ENCODE peak calls at places on chromosomes 13 and 19, in six cellular contexts. One of them, this sample, is unnamed.

GRCh38 chr19:44745386-44745831 is 3.1 kb upstream of the BCL3 start:
- DNase-seq in psoas muscle: peak; percentile 85
- DNase-seq in transverse colon: peak; percentile 82
- DNase-seq in GM12891: no peak
- DNase-seq in neural progenitor cell: peak; percentile 22
- DNase-seq in GM20000: no peak
- DNase-seq in this sample: peak; percentile 80

GRCh38 chr19:51566489-51567100 is 4.5 kb upstream of the ZNF175 start:
- DNase-seq in GM12891: no peak
- DNase-seq in GM20000: no peak
- DNase-seq in psoas muscle: no peak
- DNase-seq in neural progenitor cell: no peak
- DNase-seq in transverse colon: no peak
- DNase-seq in this sample: no peak

GRCh38 chr13:41224113-41225110 is 30.0 kb upstream of the KBTBD7 start:
- DNase-seq in neural progenitor cell: no peak
- DNase-seq in psoas muscle: no peak
- DNase-seq in GM20000: no peak
- DNase-seq in transverse colon: no peak
- DNase-seq in GM12891: no peak
- DNase-seq in this sample: no peak

GRCh38 chr13:26964278-26965057 is 203.9 kb upstream of the GPR12 start:
- DNase-seq in neural progenitor cell: no peak
- DNase-seq in GM12891: no peak
- DNase-seq in transverse colon: no peak
- DNase-seq in psoas muscle: no peak
- DNase-seq in GM20000: no peak
- DNase-seq in this sample: no peak

GRCh38 chr19:55112246-55112780 is 5.1 kb downstream of the PPP1R12C start:
- DNase-seq in GM20000: no peak
- DNase-seq in GM12891: no peak
- DNase-seq in neural progenitor cell: no peak
- DNase-seq in transverse colon: no peak
- DNase-seq in psoas muscle: peak; percentile 52
- DNase-seq in this sample: no peak

GRCh38 chr13:80168089-80168850 is 172.7 kb downstream of the SPRY2 start:
- DNase-seq in psoas muscle: no peak
- DNase-seq in neural progenitor cell: no peak
- DNase-seq in GM20000: no peak
- DNase-seq in GM12891: no peak
- DNase-seq in transverse colon: no peak
- DNase-seq in this sample: no peak

GRCh38 chr13:43629691-43630480 is 156.9 kb downstream of the ENOX1 start:
- DNase-seq in GM20000: no peak
- DNase-seq in GM12891: no peak
- DNase-seq in psoas muscle: no peak
- DNase-seq in transverse colon: no peak
- DNase-seq in neural progenitor cell: peak; percentile 21
- DNase-seq in this sample: no peak

GRCh38 chr13:97385854-97386253 is 48.1 kb upstream of the RAP2A start:
- DNase-seq in GM20000: no peak
- DNase-seq in neural progenitor cell: no peak
- DNase-seq in psoas muscle: no peak
- DNase-seq in transverse colon: no peak
- DNase-seq in GM12891: no peak
- DNase-seq in this sample: no peak

GRCh38 chr19:46766569-46767317 is 20.5 kb upstream of the STRN4 start:
- DNase-seq in transverse colon: peak; percentile 51
- DNase-seq in GM20000: peak; percentile 69
- DNase-seq in psoas muscle: no peak
- DNase-seq in GM12891: no peak
- DNase-seq in neural progenitor cell: peak; percentile 69
- DNase-seq in this sample: peak; percentile 36

GRCh38 chr13:110108348-110109139 is 198.4 kb downstream of the COL4A1 start:
- DNase-seq in GM20000: no peak
- DNase-seq in psoas muscle: peak; percentile 86
- DNase-seq in GM12891: no peak
- DNase-seq in transverse colon: peak; percentile 59
- DNase-seq in neural progenitor cell: peak; percentile 75
- DNase-seq in this sample: peak; percentile 37

GRCh38 chr13:26529441-26529840 is 28.0 kb upstream of the WASF3 start:
- DNase-seq in transverse colon: peak; percentile 20
- DNase-seq in GM20000: peak; percentile 20
- DNase-seq in psoas muscle: no peak
- DNase-seq in GM12891: no peak
- DNase-seq in neural progenitor cell: peak; percentile 78
- DNase-seq in this sample: peak; percentile 9

GRCh38 chr19:29855771-29856510 is 44.1 kb downstream of the CCNE1 start:
- DNase-seq in transverse colon: no peak
- DNase-seq in neural progenitor cell: no peak
- DNase-seq in GM12891: no peak
- DNase-seq in GM20000: no peak
- DNase-seq in psoas muscle: peak; percentile 3
- DNase-seq in this sample: no peak

GRCh38 chr19:13339869-13340268 is 166.4 kb downstream of the CACNA1A start:
- DNase-seq in psoas muscle: no peak
- DNase-seq in GM12891: no peak
- DNase-seq in transverse colon: no peak
- DNase-seq in GM20000: no peak
- DNase-seq in neural progenitor cell: no peak
- DNase-seq in this sample: no peak

GRCh38 chr13:106468207-106468606 is 67.3 kb downstream of the EFNB2 start:
- DNase-seq in GM20000: no peak
- DNase-seq in neural progenitor cell: no peak
- DNase-seq in psoas muscle: no peak
- DNase-seq in transverse colon: no peak
- DNase-seq in GM12891: no peak
- DNase-seq in this sample: peak; percentile 43

GRCh38 chr13:51282322-51282721 is 57.2 kb upstream of the SERPINE3 start:
- DNase-seq in psoas muscle: no peak
- DNase-seq in GM20000: no peak
- DNase-seq in transverse colon: no peak
- DNase-seq in GM12891: no peak
- DNase-seq in neural progenitor cell: no peak
- DNase-seq in this sample: no peak

GRCh38 chr13:97189943-97190342 is 32.2 kb upstream of the MBNL2 start:
- DNase-seq in transverse colon: no peak
- DNase-seq in psoas muscle: no peak
- DNase-seq in GM12891: no peak
- DNase-seq in GM20000: no peak
- DNase-seq in neural progenitor cell: no peak
- DNase-seq in this sample: no peak

GRCh38 chr13:19072543-19072942 is 109.1 kb downstream of the TUBA3C start:
- DNase-seq in psoas muscle: no peak
- DNase-seq in transverse colon: no peak
- DNase-seq in GM12891: no peak
- DNase-seq in GM20000: no peak
- DNase-seq in neural progenitor cell: no peak
- DNase-seq in this sample: no peak

GRCh38 chr13:43572601-43573360 is 214.0 kb downstream of the ENOX1 start:
- DNase-seq in transverse colon: no peak
- DNase-seq in GM12891: no peak
- DNase-seq in neural progenitor cell: peak; percentile 29
- DNase-seq in GM20000: no peak
- DNase-seq in psoas muscle: no peak
- DNase-seq in this sample: no peak

GRCh38 chr19:58357798-58358145 is 4.5 kb upstream of the A1BG start:
- DNase-seq in psoas muscle: no peak
- DNase-seq in GM20000: no peak
- DNase-seq in GM12891: no peak
- DNase-seq in neural progenitor cell: no peak
- DNase-seq in transverse colon: no peak
- DNase-seq in this sample: no peak

GRCh38 chr19:1144741-1145140 is 29.3 kb downstream of the SBNO2 start:
- DNase-seq in transverse colon: no peak
- DNase-seq in psoas muscle: no peak
- DNase-seq in neural progenitor cell: no peak
- DNase-seq in GM12891: no peak
- DNase-seq in GM20000: no peak
- DNase-seq in this sample: no peak

GRCh38 chr19:38868551-38868950 is 9.5 kb downstream of the RINL start:
- DNase-seq in transverse colon: no peak
- DNase-seq in psoas muscle: no peak
- DNase-seq in neural progenitor cell: no peak
- DNase-seq in GM20000: no peak
- DNase-seq in GM12891: no peak
- DNase-seq in this sample: no peak

GRCh38 chr19:35117017-35117570 is 1.5 kb downstream of the FXYD3 start:
- DNase-seq in GM20000: no peak
- DNase-seq in transverse colon: no peak
- DNase-seq in psoas muscle: no peak
- DNase-seq in GM12891: no peak
- DNase-seq in neural progenitor cell: no peak
- DNase-seq in this sample: no peak

GRCh38 chr13:78045916-78046315 is 127.3 kb upstream of the EDNRB start:
- DNase-seq in GM12891: no peak
- DNase-seq in GM20000: no peak
- DNase-seq in transverse colon: no peak
- DNase-seq in psoas muscle: no peak
- DNase-seq in neural progenitor cell: no peak
- DNase-seq in this sample: no peak

GRCh38 chr13:27830010-27830409 is 37.7 kb downstream of the GSX1 start:
- DNase-seq in neural progenitor cell: peak; percentile 88
- DNase-seq in GM20000: peak; percentile 82
- DNase-seq in transverse colon: peak; percentile 71
- DNase-seq in psoas muscle: peak; percentile 58
- DNase-seq in GM12891: peak; percentile 72
- DNase-seq in this sample: peak; percentile 74

GRCh38 chr19:11848594-11849263 is at the start of gene ZNF439:
- DNase-seq in psoas muscle: peak; percentile 89
- DNase-seq in GM20000: peak; percentile 93
- DNase-seq in GM12891: peak; percentile 71
- DNase-seq in neural progenitor cell: peak; percentile 80
- DNase-seq in transverse colon: peak; percentile 95
- DNase-seq in this sample: peak; percentile 93

GRCh38 chr13:26041476-26041875 is 10.3 kb downstream of the SHISA2 start:
- DNase-seq in neural progenitor cell: no peak
- DNase-seq in transverse colon: no peak
- DNase-seq in psoas muscle: no peak
- DNase-seq in GM20000: no peak
- DNase-seq in GM12891: no peak
- DNase-seq in this sample: no peak

GRCh38 chr19:3324405-3324856 is 42.0 kb upstream of the NFIC start:
- DNase-seq in transverse colon: peak; percentile 78
- DNase-seq in GM20000: peak; percentile 77
- DNase-seq in GM12891: no peak
- DNase-seq in neural progenitor cell: peak; percentile 36
- DNase-seq in psoas muscle: peak; percentile 80
- DNase-seq in this sample: peak; percentile 55

GRCh38 chr19:33641956-33642498 is 20.3 kb downstream of the CHST8 start:
- DNase-seq in psoas muscle: no peak
- DNase-seq in GM20000: no peak
- DNase-seq in GM12891: no peak
- DNase-seq in neural progenitor cell: no peak
- DNase-seq in transverse colon: no peak
- DNase-seq in this sample: no peak

GRCh38 chr13:47326061-47326460 is 429.2 kb upstream of the HTR2A start:
- DNase-seq in transverse colon: no peak
- DNase-seq in GM20000: no peak
- DNase-seq in psoas muscle: no peak
- DNase-seq in neural progenitor cell: no peak
- DNase-seq in GM12891: no peak
- DNase-seq in this sample: no peak

GRCh38 chr19:40510526-40511115 is 43.8 kb downstream of the SPTBN4 start:
- DNase-seq in neural progenitor cell: no peak
- DNase-seq in psoas muscle: no peak
- DNase-seq in GM12891: no peak
- DNase-seq in transverse colon: no peak
- DNase-seq in GM20000: no peak
- DNase-seq in this sample: no peak

GRCh38 chr19:11378319-11379189 is 4.1 kb downstream of the SWSAP1 start:
- DNase-seq in psoas muscle: no peak
- DNase-seq in neural progenitor cell: peak; percentile 88
- DNase-seq in transverse colon: peak; percentile 39
- DNase-seq in GM20000: peak; percentile 25
- DNase-seq in GM12891: no peak
- DNase-seq in this sample: peak; percentile 15

This sample was measured in small intestine.